ENCODE peak calls at places on chromosome 2, in nine cellular contexts. T is stomach; Z is left ventricle myocardium inferior; P is CD8-positive, alpha-beta memory T cell; Y is astrocyte; Q is GM06990; J is heart left ventricle; D is Jurkat, Clone E6-1; C is uterus. V is an unnamed sample.

GRCh38 chr2:101038455-101039255 is 36.6 kb downstream of the RPL31 start:
- DNase-seq in T (no peak), Z (no peak), P (no peak), Y (no peak), Q (no peak), J (no peak), D (peak), C (no peak), V (peak)

GRCh38 chr2:205716126-205716525 is 33.8 kb downstream of the NRP2 start:
- DNase-seq in T (no peak), Z (no peak), P (no peak), Y (no peak), Q (no peak), J (no peak), D (no peak), C (no peak), V (no peak)

GRCh38 chr2:181970160-181970794 is 15.4 kb upstream of the PPP1R1C start:
- DNase-seq in T (peak), Z (no peak), P (no peak), Y (no peak), Q (no peak), J (no peak), D (no peak), C (no peak), V (no peak)

GRCh38 chr2:57937456-57937855 is 109.2 kb upstream of the VRK2 start:
- DNase-seq in T (no peak), Z (no peak), P (no peak), Y (peak), Q (no peak), J (no peak), D (no peak), C (no peak), V (peak)

GRCh38 chr2:237744613-237745249 is 53.8 kb upstream of the RBM44 start:
- DNase-seq in T (peak), Z (peak), P (peak), Y (no peak), Q (peak), J (peak), D (peak), C (peak), V (peak)

GRCh38 chr2:223069988-223070387 is 18.0 kb downstream of the KCNE4 start:
- DNase-seq in T (no peak), Z (no peak), P (no peak), Y (no peak), Q (no peak), J (no peak), D (no peak), C (no peak), V (no peak)

GRCh38 chr2:58634653-58635347 is 393.7 kb upstream of the FANCL start:
- DNase-seq in T (no peak), Z (no peak), P (no peak), Y (peak), Q (no peak), J (no peak), D (no peak), C (no peak), V (no peak)

GRCh38 chr2:55419236-55419513 is 481 bp downstream of the CCDC88A start:
- DNase-seq in T (no peak), Z (no peak), P (peak), Y (peak), Q (no peak), J (no peak), D (no peak), C (no peak), V (peak)

GRCh38 chr2:174446531-174446930 is 40.3 kb downstream of the GPR155 start:
- DNase-seq in T (no peak), Z (no peak), P (no peak), Y (no peak), Q (no peak), J (no peak), D (no peak), C (no peak), V (no peak)

GRCh38 chr2:176652300-176653182 is 383.3 kb downstream of the MTX2 start:
- DNase-seq in T (no peak), Z (no peak), P (peak), Y (peak), Q (no peak), J (no peak), D (peak), C (no peak), V (peak)
- H3K4me3 ChIP-seq in T (no peak), Z (no peak), P (no peak), Y (no peak), Q (no peak), J (no peak), D (no peak), C (no peak), V (no peak)

GRCh38 chr2:211948932-211949331 is 589.7 kb downstream of the ERBB4 start:
- DNase-seq in T (no peak), Z (no peak), P (no peak), Y (no peak), Q (no peak), J (no peak), D (no peak), C (no peak), V (no peak)
- H3K4me3 ChIP-seq in T (no peak), Z (no peak), P (no peak), Y (no peak), Q (no peak), J (no peak), D (no peak), C (no peak), V (no peak)

DNA sequence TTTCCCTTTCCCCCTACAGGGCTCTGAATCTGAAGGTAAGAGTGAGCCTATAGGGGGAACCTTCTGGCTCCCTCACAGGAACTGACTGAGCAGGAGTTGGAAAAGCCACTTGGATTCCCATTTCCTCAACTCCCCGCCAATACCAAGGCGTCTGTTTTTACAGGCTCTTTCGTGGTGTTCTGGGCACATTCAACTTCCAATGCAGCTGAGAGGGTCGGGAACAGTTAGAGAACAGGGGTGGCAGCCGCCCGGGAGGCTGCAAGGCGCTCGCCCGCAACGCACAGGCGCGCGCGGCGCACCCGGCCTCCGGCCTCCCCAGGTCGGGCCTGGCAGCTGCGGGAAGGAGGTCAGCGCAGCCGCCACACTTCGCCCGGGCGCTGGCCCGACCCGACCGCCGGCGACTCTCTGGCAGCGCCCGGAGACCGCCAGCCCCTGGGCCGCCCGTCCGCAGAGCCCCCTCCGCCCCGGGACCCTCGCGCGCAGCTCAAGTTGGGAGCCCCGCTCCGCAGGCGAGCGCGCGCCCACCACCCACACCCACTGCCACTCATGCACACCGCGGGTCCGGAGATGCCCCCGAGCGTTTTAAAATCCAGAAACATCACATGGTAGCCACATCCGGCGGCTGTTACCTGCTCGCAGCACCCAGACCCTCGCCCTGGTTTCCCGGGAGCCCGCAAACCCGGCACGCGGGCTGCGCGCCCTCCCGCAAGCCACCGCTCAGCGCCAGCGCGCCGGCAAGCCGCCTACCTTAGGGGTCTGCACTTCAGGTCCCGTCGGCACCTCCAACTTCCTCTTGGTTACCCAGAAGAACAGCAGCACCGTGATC is 816 bp downstream of the GALNT14 start:
- DNase-seq in T (no peak), Z (no peak), P (no peak), Y (no peak), Q (peak), J (no peak), D (no peak), C (no peak), V (peak)
- H3K4me3 ChIP-seq in T (peak), Z (peak), P (no peak), Y (peak), Q (peak), J (peak), D (peak), C (peak), V (peak)

GRCh38 chr2:215848146-215848545 is 165.2 kb downstream of the MREG start:
- DNase-seq in T (no peak), Z (no peak), P (no peak), Y (no peak), Q (no peak), J (no peak), D (no peak), C (no peak), V (no peak)

GRCh38 chr2:215849771-215850170 is 163.6 kb downstream of the MREG start:
- DNase-seq in T (no peak), Z (no peak), P (no peak), Y (no peak), Q (no peak), J (no peak), D (no peak), C (no peak), V (no peak)

GRCh38 chr2:215847056-215847455 is 166.3 kb downstream of the MREG start:
- DNase-seq in T (no peak), Z (peak), P (no peak), Y (no peak), Q (no peak), J (peak), D (no peak), C (no peak), V (no peak)

GRCh38 chr2:215847718-215848117 is 165.6 kb downstream of the MREG start:
- DNase-seq in T (no peak), Z (no peak), P (no peak), Y (no peak), Q (no peak), J (no peak), D (no peak), C (no peak), V (no peak)

DNA sequence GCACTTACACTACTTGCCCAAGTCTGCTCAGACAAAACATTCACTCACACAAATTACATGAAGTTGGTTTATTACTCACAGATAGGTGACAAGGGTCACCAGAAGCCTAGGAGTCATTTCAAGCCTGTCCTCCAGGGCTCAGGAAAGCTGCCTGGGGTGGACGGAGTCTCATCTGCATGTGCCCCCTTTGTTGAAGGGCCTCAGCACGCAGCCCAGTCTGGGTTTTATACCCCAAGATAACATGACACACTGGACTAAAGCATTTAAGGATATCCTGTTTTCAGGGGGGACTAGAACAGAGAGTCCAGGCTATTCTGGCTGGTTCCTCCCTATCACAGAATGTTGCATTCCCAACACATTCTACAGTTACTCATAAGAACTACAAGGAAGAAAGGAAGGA is 164.7 kb downstream of the MREG start:
- DNase-seq in T (no peak), Z (no peak), P (no peak), Y (no peak), Q (no peak), J (no peak), D (no peak), C (no peak), V (no peak)
- H3K4me3 ChIP-seq in T (no peak), Z (no peak), P (no peak), Y (no peak), Q (no peak), J (no peak), D (no peak), C (no peak), V (no peak)

DNA sequence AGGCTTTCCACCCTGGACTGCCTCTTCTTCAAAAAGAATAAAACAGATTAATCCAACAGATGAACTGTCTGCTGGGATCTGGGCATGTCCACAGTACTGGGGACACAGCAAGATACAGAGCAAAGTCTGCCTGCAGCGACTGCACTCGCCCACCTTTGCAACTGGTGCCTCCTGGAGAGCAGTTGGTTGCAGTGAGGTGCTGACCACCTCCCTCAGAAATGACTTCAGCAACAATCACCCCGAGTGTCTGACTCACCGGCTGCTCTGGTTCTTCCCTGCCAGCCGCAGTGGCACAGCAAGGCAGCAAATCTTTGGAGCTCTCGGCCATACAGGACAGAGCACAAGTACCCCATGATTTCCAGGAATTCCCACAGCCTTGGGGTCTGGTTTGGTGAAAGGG is 179.7 kb downstream of the ANAPC1 start:
- DNase-seq in T (no peak), Z (no peak), P (no peak), Y (peak), Q (no peak), J (no peak), D (no peak), C (no peak), V (peak)
- H3K4me3 ChIP-seq in T (no peak), Z (no peak), P (no peak), Y (no peak), Q (no peak), J (no peak), D (no peak), C (no peak), V (no peak)

GRCh38 chr2:95032341-95032740 is 6.8 kb downstream of the MAL start:
- DNase-seq in T (no peak), Z (no peak), P (no peak), Y (no peak), Q (no peak), J (no peak), D (no peak), C (no peak), V (no peak)

GRCh38 chr2:95032868-95033603 is 7.5 kb downstream of the MAL start:
- DNase-seq in T (no peak), Z (no peak), P (no peak), Y (no peak), Q (no peak), J (no peak), D (no peak), C (no peak), V (no peak)

GRCh38 chr2:95034221-95034620 is 8.7 kb downstream of the MAL start:
- DNase-seq in T (no peak), Z (no peak), P (no peak), Y (no peak), Q (no peak), J (no peak), D (no peak), C (no peak), V (no peak)

GRCh38 chr2:95036491-95037289 is 11.2 kb downstream of the MAL start:
- DNase-seq in T (no peak), Z (no peak), P (no peak), Y (no peak), Q (no peak), J (no peak), D (no peak), C (no peak), V (no peak)

GRCh38 chr2:95034818-95035217 is 9.3 kb downstream of the MAL start:
- DNase-seq in T (no peak), Z (no peak), P (no peak), Y (no peak), Q (no peak), J (no peak), D (no peak), C (no peak), V (no peak)
- H3K4me3 ChIP-seq in T (no peak), Z (no peak), P (no peak), Y (no peak), Q (no peak), J (no peak), D (no peak), C (no peak), V (no peak)

DNA sequence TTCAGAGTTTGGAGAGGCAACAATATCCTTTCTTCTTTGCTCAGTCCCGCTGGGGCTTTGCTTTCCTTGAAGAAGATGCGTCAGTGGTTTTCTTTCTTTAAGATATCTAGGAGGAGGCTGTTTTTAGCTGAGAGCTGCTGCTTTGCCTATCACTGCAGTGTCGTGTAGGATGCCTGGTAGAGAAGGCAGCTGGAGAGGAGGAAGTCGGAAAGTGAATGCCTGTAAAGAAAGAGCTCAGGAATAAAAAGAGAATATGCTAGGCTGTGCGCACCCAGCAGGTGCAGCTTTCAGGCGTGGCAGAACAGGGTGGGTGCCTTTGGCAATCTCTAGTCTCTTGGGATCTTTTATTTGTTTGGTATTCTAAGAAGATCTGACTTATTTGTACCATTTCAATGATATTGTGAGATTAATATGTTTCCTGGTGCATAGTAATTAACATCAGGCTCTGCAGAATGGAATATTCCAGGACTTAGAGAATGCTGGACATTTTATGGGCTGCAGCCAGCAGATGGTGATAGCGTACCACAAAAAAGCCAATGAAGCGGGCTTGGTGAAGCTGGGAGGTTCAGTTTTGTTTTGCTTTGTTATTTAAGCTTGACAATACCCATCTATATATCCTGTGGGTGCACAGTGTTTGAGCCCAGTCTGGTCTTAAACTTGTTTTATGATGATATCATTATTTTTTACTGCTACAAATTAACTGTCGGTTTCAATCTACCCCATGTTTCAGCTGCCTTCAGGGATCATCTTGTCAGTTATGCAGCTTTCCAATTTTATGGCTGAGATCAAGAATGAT is 34.9 kb downstream of the CAVIN2 start:
- DNase-seq in T (peak), Z (peak), P (peak), Y (peak), Q (no peak), J (peak), D (peak), C (peak), V (peak)
- H3K4me3 ChIP-seq in T (no peak), Z (peak), P (no peak), Y (no peak), Q (no peak), J (peak), D (no peak), C (no peak), V (no peak)

GRCh38 chr2:1728821-1729220 is 15.5 kb downstream of the PXDN start:
- DNase-seq in T (peak), Z (peak), P (no peak), Y (no peak), Q (no peak), J (no peak), D (no peak), C (peak), V (no peak)

GRCh38 chr2:1729264-1729663 is 15.1 kb downstream of the PXDN start:
- DNase-seq in T (peak), Z (no peak), P (no peak), Y (no peak), Q (no peak), J (no peak), D (no peak), C (peak), V (no peak)

GRCh38 chr2:1731963-1732768 is 12.1 kb downstream of the PXDN start:
- DNase-seq in T (peak), Z (peak), P (no peak), Y (peak), Q (no peak), J (peak), D (no peak), C (peak), V (peak)

GRCh38 chr2:1730047-1730937 is 14.0 kb downstream of the PXDN start:
- DNase-seq in T (peak), Z (peak), P (no peak), Y (peak), Q (no peak), J (no peak), D (no peak), C (peak), V (peak)

DNA sequence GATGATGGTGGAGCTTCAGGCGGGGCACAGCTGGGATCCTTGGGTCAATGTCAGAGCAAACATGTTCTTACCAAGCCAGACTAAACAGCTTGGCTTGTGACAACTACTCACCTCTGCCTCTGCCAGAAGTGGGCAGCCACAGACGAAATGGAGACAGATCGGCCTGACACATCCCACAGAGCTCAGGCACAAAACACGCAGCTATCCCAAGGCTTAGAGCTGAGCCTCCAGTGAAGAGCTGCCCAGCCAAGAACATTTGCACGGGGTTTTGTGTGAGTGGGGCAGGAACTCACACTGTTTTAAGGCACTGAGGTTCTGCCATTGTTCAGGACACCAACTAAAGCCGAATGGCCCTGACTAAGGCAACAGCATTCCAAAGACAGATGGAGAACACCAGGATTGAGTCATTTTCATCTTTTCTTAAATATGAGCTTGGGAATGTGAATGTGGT is 12.8 kb downstream of the PXDN start:
- DNase-seq in T (peak), Z (peak), P (no peak), Y (peak), Q (no peak), J (peak), D (no peak), C (no peak), V (no peak)
- H3K4me3 ChIP-seq in T (no peak), Z (peak), P (no peak), Y (peak), Q (no peak), J (no peak), D (no peak), C (no peak), V (peak)

GRCh38 chr2:69154031-69154430 is 141.1 kb downstream of the ANTXR1 start:
- DNase-seq in T (no peak), Z (no peak), P (no peak), Y (peak), Q (no peak), J (no peak), D (no peak), C (no peak), V (peak)

GRCh38 chr2:69151974-69152373 is 139.0 kb downstream of the ANTXR1 start:
- DNase-seq in T (no peak), Z (peak), P (no peak), Y (no peak), Q (no peak), J (no peak), D (no peak), C (peak), V (no peak)

GRCh38 chr2:69149631-69150215 is 136.7 kb downstream of the ANTXR1 start:
- DNase-seq in T (no peak), Z (peak), P (no peak), Y (peak), Q (no peak), J (peak), D (no peak), C (peak), V (peak)

GRCh38 chr2:69156624-69157023 is 143.6 kb downstream of the ANTXR1 start:
- DNase-seq in T (no peak), Z (no peak), P (no peak), Y (no peak), Q (no peak), J (no peak), D (no peak), C (no peak), V (no peak)

GRCh38 chr2:69152847-69153246 is 139.9 kb downstream of the ANTXR1 start:
- DNase-seq in T (no peak), Z (no peak), P (no peak), Y (no peak), Q (no peak), J (no peak), D (no peak), C (no peak), V (no peak)
- H3K4me3 ChIP-seq in T (no peak), Z (no peak), P (no peak), Y (no peak), Q (no peak), J (no peak), D (no peak), C (no peak), V (no peak)

V was measured in adipocyte.